ENCODE peak calls at places on chromosome 21, in ten cellular contexts. H is sciatic nerve; Y is posterior cingulate gyrus; K is naive thymus-derived CD4-positive, alpha-beta T cell; C is small intestine; L is omental fat pad; S is A172; W is HTR-8/SVneo; A is SK-MEL-5; G is stimulated activated CD4-positive, alpha-beta T cell treated with anti-CD3 and anti-CD28 coated beads, TNF-alpha, amount 100 ng/mL, for 4 hours. T is an unnamed sample.

GRCh38 chr21:37266515-37267221 is 466 bp downstream of the VPS26C start:
- DNase-seq in H (no peak), Y (peak; percentile 76), K (no peak), C (no peak), L (no peak), S (peak; percentile 41), W (peak; percentile 13), A (peak; percentile 22), G (no peak), T (no peak)

GRCh38 chr21:38359090-38359489 is 102.3 kb downstream of the KCNJ15 start:
- DNase-seq in H (no peak), Y (no peak), K (no peak), C (no peak), L (no peak), S (no peak), W (no peak), A (no peak), G (no peak), T (no peak)

GRCh38 chr21:43911935-43912487 is 47.0 kb downstream of the AGPAT3 start:
- DNase-seq in H (no peak), Y (peak; percentile 24), K (no peak), C (peak; percentile 48), L (no peak), S (no peak), W (no peak), A (no peak), G (no peak), T (no peak)

GRCh38 chr21:30831194-30831765 is 1.7 kb upstream of the KRTAP7-1 start:
- DNase-seq in H (no peak), Y (no peak), K (peak; percentile 13), C (peak; percentile 7), L (no peak), S (peak; percentile 22), W (no peak), A (peak; percentile 38), G (no peak), T (no peak)

GRCh38 chr21:36422279-36423098 is 37.3 kb downstream of the CHAF1B start:
- DNase-seq in H (peak; percentile 57), Y (peak; percentile 55), K (no peak), C (peak; percentile 43), L (no peak), S (peak; percentile 86), W (peak; percentile 69), A (peak; percentile 77), G (no peak), T (peak; percentile 25)

GRCh38 chr21:43882952-43883492 is 18.0 kb downstream of the AGPAT3 start:
- DNase-seq in H (no peak), Y (no peak), K (no peak), C (no peak), L (no peak), S (no peak), W (no peak), A (no peak), G (no peak), T (no peak)

GRCh38 chr21:46100426-46100825 is 2.5 kb downstream of the COL6A2 start:
- DNase-seq in H (no peak), Y (no peak), K (no peak), C (no peak), L (peak; percentile 21), S (peak; percentile 57), W (no peak), A (no peak), G (no peak), T (no peak)

GRCh38 chr21:21332492-21332891 is 334.3 kb downstream of the NCAM2 start:
- DNase-seq in H (no peak), Y (no peak), K (no peak), C (no peak), L (no peak), S (no peak), W (no peak), A (no peak), G (no peak), T (no peak)

GRCh38 chr21:15967661-15968060 is 237.9 kb downstream of the USP25 start:
- DNase-seq in H (no peak), Y (no peak), K (no peak), C (no peak), L (no peak), S (peak; percentile 63), W (peak; percentile 34), A (no peak), G (no peak), T (no peak)

GRCh38 chr21:34517491-34518245 is 5.7 kb upstream of the KCNE1 start:
- DNase-seq in H (no peak), Y (no peak), K (peak; percentile 5), C (peak; percentile 12), L (no peak), S (peak; percentile 41), W (no peak), A (peak; percentile 41), G (no peak), T (no peak)

GRCh38 chr21:31117046-31117916 is 79.0 kb upstream of the KRTAP19-8 start:
- DNase-seq in H (no peak), Y (no peak), K (no peak), C (no peak), L (no peak), S (peak; percentile 88), W (peak; percentile 69), A (no peak), G (no peak), T (no peak)

GRCh38 chr21:34592120-34592561 is 22.8 kb downstream of the RCAN1 start:
- DNase-seq in H (no peak), Y (peak; percentile 80), K (no peak), C (peak; percentile 91), L (no peak), S (no peak), W (no peak), A (no peak), G (no peak), T (no peak)

GRCh38 chr21:29610960-29611359 is 312.2 kb downstream of the BACH1 start:
- DNase-seq in H (no peak), Y (no peak), K (no peak), C (no peak), L (no peak), S (no peak), W (no peak), A (no peak), G (no peak), T (no peak)

GRCh38 chr21:25862596-25862995 is 127.8 kb downstream of the GABPA start:
- DNase-seq in H (no peak), Y (no peak), K (peak; percentile 7), C (peak; percentile 22), L (no peak), S (peak; percentile 29), W (peak; percentile 14), A (peak; percentile 68), G (no peak), T (no peak)

GRCh38 chr21:37195078-37195477 is 72.1 kb downstream of the VPS26C start:
- DNase-seq in H (no peak), Y (no peak), K (no peak), C (no peak), L (no peak), S (no peak), W (no peak), A (no peak), G (no peak), T (no peak)

GRCh38 chr21:34307991-34308532 is 55.7 kb upstream of the KCNE2 start:
- DNase-seq in H (no peak), Y (no peak), K (no peak), C (no peak), L (no peak), S (no peak), W (no peak), A (no peak), G (no peak), T (no peak)

GRCh38 chr21:34967509-34968289 is 81.4 kb downstream of the RUNX1 start:
- DNase-seq in H (no peak), Y (no peak), K (no peak), C (no peak), L (no peak), S (peak; percentile 65), W (peak; percentile 26), A (peak; percentile 3), G (no peak), T (no peak)

GRCh38 chr21:33169360-33169759 is 60.4 kb upstream of the IFNAR2 start:
- DNase-seq in H (no peak), Y (no peak), K (no peak), C (no peak), L (no peak), S (no peak), W (no peak), A (peak; percentile 9), G (no peak), T (no peak)

GRCh38 chr21:41678016-41678935 is 88.6 kb downstream of the RIPK4 start:
- DNase-seq in H (peak; percentile 56), Y (peak; percentile 48), K (no peak), C (peak; percentile 97), L (no peak), S (peak; percentile 97), W (peak; percentile 59), A (no peak), G (no peak), T (no peak)

GRCh38 chr21:31554511-31555022 is 104.9 kb upstream of the SOD1 start:
- DNase-seq in H (no peak), Y (no peak), K (peak; percentile 7), C (no peak), L (no peak), S (peak; percentile 25), W (peak; percentile 48), A (peak; percentile 97), G (peak; percentile 19), T (peak; percentile 43)

GRCh38 chr21:41640756-41641509 is 125.9 kb downstream of the RIPK4 start:
- DNase-seq in H (peak; percentile 32), Y (no peak), K (no peak), C (no peak), L (no peak), S (peak; percentile 75), W (peak; percentile 51), A (peak; percentile 65), G (no peak), T (no peak)

GRCh38 chr21:32727478-32727727 is 410 bp downstream of the SYNJ1 start:
- DNase-seq in H (peak; percentile 65), Y (no peak), K (no peak), C (no peak), L (no peak), S (no peak), W (no peak), A (no peak), G (no peak), T (no peak)

GRCh38 chr21:46284077-46284644 is 1.2 kb downstream of the MCM3AP start:
- DNase-seq in H (no peak), Y (peak; percentile 67), K (no peak), C (peak; percentile 42), L (no peak), S (no peak), W (no peak), A (no peak), G (no peak), T (no peak)

GRCh38 chr21:39670741-39671140 is 58.0 kb downstream of the B3GALT5 start:
- DNase-seq in H (no peak), Y (no peak), K (no peak), C (no peak), L (no peak), S (no peak), W (no peak), A (no peak), G (no peak), T (no peak)

GRCh38 chr21:45202889-45203288 is 84.8 kb downstream of the POFUT2 start:
- DNase-seq in H (no peak), Y (peak; percentile 47), K (no peak), C (no peak), L (no peak), S (no peak), W (no peak), A (no peak), G (no peak), T (no peak)

GRCh38 chr21:32371913-32372314 is 20.9 kb downstream of the URB1 start:
- DNase-seq in H (no peak), Y (no peak), K (no peak), C (no peak), L (no peak), S (peak; percentile 53), W (no peak), A (no peak), G (no peak), T (no peak)

GRCh38 chr21:9774347-9774746 is 747.0 kb upstream of the TPTE start:
- DNase-seq in H (no peak), Y (no peak), K (no peak), C (no peak), L (no peak), S (no peak), W (no peak), A (no peak), G (no peak), T (no peak)

T was measured in GM06990.